ENCODE peak calls at places on chromosomes 4 and X, in eight cellular contexts. L is MM.1S, Q is neuronal stem cell, Y is GM12878, W is H1, A is PC-3, P is mesenchymal stem cell, Z is endothelial cell of umbilical vein. O is an unnamed sample.

GRCh38 chr4:20391224-20391623 is 139.5 kb downstream of the SLIT2 start:
- DNase-seq in L (no peak), Q (no peak), Y (no peak), W (no peak), A (no peak), P (no peak), Z (no peak), O (peak)

GRCh38 chrX:28773807-28774206 is 186.6 kb downstream of the IL1RAPL1 start:
- DNase-seq in L (no peak), Q (no peak), Y (no peak), W (no peak), A (no peak), P (no peak), Z (no peak), O (no peak)

GRCh38 chr4:97498875-97499274 is 644.4 kb downstream of the STPG2 start:
- DNase-seq in L (no peak), Q (no peak), Y (no peak), W (no peak), A (peak), P (peak), Z (no peak), O (no peak)

GRCh38 chrX:368811-369562 is 17.7 kb downstream of the PPP2R3B start:
- DNase-seq in L (no peak), Q (no peak), Y (no peak), W (no peak), A (no peak), P (peak), Z (no peak), O (peak)

GRCh38 chrX:25204182-25204581 is 188.4 kb upstream of the ARX start:
- DNase-seq in L (no peak), Q (no peak), Y (no peak), W (no peak), A (peak), P (no peak), Z (no peak), O (no peak)

GRCh38 chr4:81912420-81912819 is 440.7 kb upstream of the RASGEF1B start:
- DNase-seq in L (no peak), Q (no peak), Y (no peak), W (no peak), A (no peak), P (no peak), Z (no peak), O (no peak)

GRCh38 chr4:142452132-142452855 is 393.8 kb downstream of the INPP4B start:
- DNase-seq in L (no peak), Q (no peak), Y (no peak), W (no peak), A (peak), P (no peak), Z (no peak), O (peak)

GRCh38 chr4:40995850-40996249 is 218.5 kb downstream of the APBB2 start:
- DNase-seq in L (no peak), Q (no peak), Y (no peak), W (no peak), A (no peak), P (peak), Z (no peak), O (no peak)

GRCh38 chrX:53211391-53211978 is 13.5 kb downstream of the KDM5C start:
- DNase-seq in L (no peak), Q (no peak), Y (no peak), W (no peak), A (peak), P (no peak), Z (no peak), O (no peak)

GRCh38 chr4:3316146-3316545 is 23.3 kb downstream of the RGS12 start:
- DNase-seq in L (no peak), Q (no peak), Y (no peak), W (no peak), A (no peak), P (no peak), Z (no peak), O (no peak)

GRCh38 chr4:40350627-40351227 is 15.6 kb downstream of the CHRNA9 start:
- DNase-seq in L (no peak), Q (no peak), Y (no peak), W (no peak), A (no peak), P (no peak), Z (no peak), O (no peak)

GRCh38 chrX:644304-645023 is 13.9 kb downstream of the SHOX start:
- DNase-seq in L (no peak), Q (no peak), Y (no peak), W (no peak), A (no peak), P (no peak), Z (no peak), O (no peak)

GRCh38 chr4:24443200-24443599 is 141.2 kb downstream of the DHX15 start:
- DNase-seq in L (no peak), Q (no peak), Y (no peak), W (no peak), A (no peak), P (no peak), Z (no peak), O (no peak)

GRCh38 chr4:145507636-145508035 is 26.0 kb downstream of the SMAD1 start:
- DNase-seq in L (peak), Q (no peak), Y (no peak), W (no peak), A (peak), P (peak), Z (peak), O (peak)

DNA sequence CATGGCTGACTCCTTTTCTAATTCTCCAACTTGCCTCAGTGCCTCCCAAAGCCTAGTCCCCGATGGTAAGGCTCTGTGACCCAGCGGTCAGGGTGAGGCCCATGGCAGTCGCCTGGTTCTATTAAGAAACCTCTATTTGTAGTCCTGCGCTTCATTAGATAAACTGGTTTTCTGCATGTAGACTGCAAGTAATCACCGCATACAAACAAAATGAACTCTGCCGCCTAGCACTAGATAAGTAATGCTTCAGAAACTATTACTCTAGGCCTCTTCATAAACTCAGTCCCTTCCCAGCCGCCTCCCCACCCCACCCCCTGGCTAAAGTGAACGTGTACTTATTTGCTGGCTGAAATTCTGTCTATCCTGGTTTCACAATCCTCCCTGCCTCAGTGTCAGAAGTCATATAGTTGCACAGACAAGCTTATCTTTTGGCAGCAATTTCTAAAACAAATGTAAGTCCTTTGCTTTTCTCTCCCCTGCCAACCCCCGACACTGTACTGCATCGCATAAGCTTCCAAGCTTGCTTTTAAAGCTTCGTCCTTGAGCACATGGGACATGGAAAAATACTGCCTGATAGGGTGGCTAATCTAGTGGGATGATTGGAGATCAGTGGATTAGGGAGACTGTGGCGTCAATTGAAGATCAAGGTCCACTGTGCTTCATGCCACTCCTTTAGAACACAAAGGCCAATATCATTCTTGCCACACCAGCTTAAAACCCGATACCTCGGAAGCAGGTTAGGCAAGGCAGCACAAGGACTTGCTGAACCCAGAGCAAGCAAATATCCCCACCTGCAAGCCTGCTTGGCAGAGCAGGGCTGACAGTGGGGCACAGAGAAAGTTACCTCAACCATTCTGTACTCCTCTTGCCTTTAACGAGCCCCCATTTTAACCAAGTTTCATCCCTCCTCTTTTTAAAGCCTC is 125.8 kb downstream of the IRF2 start:
- DNase-seq in L (no peak), Q (no peak), Y (peak), W (no peak), A (no peak), P (peak), Z (no peak), O (peak)
- H3K9ac ChIP-seq in L (peak), Q (no peak), Y (peak), W (no peak), A (no peak), P (peak), Z (no peak), O (peak)

GRCh38 chr4:92521941-92522340 is 218.2 kb downstream of the GRID2 start:
- DNase-seq in L (no peak), Q (no peak), Y (no peak), W (no peak), A (no peak), P (no peak), Z (peak), O (no peak)

GRCh38 chr4:92516450-92516849 is 212.7 kb downstream of the GRID2 start:
- DNase-seq in L (no peak), Q (no peak), Y (no peak), W (no peak), A (no peak), P (no peak), Z (no peak), O (no peak)

GRCh38 chr4:92522371-92522770 is 218.6 kb downstream of the GRID2 start:
- DNase-seq in L (no peak), Q (no peak), Y (no peak), W (no peak), A (no peak), P (peak), Z (peak), O (no peak)

GRCh38 chr4:92519727-92520126 is 216.0 kb downstream of the GRID2 start:
- DNase-seq in L (no peak), Q (no peak), Y (no peak), W (no peak), A (no peak), P (no peak), Z (no peak), O (no peak)

DNA sequence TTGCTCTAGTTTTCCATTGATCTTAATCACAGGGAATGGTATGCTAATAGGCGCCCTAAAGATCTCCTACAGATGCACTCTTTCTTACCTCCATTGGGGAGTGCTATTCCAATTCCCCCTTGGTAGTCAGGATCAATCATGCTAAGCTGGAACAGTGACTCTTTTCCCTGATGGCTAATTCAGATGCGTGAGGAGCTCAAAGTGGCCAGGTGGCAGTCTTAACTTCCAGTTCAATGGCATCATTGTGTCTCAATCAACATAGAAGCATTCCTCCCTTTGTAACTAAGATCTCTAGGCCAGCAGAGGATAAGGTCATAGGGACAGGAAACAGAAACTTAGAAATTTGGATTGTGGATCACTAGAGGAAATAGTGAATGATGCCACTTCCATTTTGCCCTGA is 216.8 kb downstream of the GRID2 start:
- DNase-seq in L (no peak), Q (peak), Y (no peak), W (peak), A (no peak), P (no peak), Z (peak), O (no peak)
- H3K9ac ChIP-seq in L (no peak), Q (no peak), Y (no peak), W (no peak), A (no peak), P (no peak), Z (no peak), O (no peak)

DNA sequence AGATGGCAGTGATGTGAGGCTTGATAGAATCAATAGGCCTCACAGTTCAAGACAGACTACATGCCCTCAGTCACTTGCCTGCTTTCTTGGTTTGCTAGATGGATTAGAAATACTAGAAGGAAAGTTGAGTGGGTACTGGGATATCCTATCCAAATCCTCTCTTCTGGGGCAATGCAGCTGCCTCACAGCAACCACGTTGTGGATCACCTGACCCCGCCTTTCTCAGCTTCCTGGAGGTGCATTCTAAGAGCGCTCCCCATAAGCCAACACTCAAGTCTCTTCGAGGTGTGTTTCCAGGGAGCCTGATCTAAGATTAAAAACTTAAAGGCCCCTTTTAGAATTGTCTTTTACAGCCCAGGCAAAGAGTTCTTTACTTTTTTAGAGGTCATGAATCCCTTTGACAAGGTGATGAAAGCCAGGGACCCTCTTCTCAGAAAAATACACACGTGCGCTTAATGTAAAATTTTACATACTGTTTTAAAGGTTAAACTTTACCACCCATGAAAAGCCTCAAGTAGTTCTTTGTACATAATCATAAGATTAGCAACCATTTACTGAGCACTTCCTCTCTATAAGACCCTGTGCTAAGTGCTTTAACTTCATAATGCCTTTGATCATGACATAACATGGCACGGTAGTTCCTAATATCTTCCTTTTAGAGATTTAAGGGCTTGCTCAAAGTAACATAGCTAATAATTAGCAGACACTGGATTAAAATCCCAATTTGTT is 840 bp upstream of the RPL34 start:
- DNase-seq in L (no peak), Q (no peak), Y (no peak), W (no peak), A (no peak), P (no peak), Z (no peak), O (no peak)
- H3K9ac ChIP-seq in L (peak), Q (no peak), Y (peak), W (no peak), A (no peak), P (peak), Z (no peak), O (peak)

GRCh38 chrX:105829006-105829405 is 6.7 kb downstream of the NRK start:
- DNase-seq in L (no peak), Q (no peak), Y (no peak), W (no peak), A (peak), P (no peak), Z (peak), O (peak)

GRCh38 chrX:105821471-105822081 is 763 bp upstream of the NRK start:
- DNase-seq in L (no peak), Q (no peak), Y (no peak), W (no peak), A (peak), P (peak), Z (peak), O (peak)

GRCh38 chrX:105822138-105823091 is at the start of gene NRK:
- DNase-seq in L (no peak), Q (no peak), Y (no peak), W (no peak), A (no peak), P (peak), Z (peak), O (peak)

GRCh38 chrX:105820247-105820646 is 2.1 kb upstream of the NRK start:
- DNase-seq in L (no peak), Q (no peak), Y (no peak), W (no peak), A (no peak), P (no peak), Z (no peak), O (no peak)

GRCh38 chrX:105823092-105823454 is 734 bp downstream of the NRK start:
- DNase-seq in L (no peak), Q (no peak), Y (no peak), W (no peak), A (no peak), P (no peak), Z (no peak), O (no peak)
- H3K9ac ChIP-seq in L (no peak), Q (no peak), Y (no peak), W (no peak), A (no peak), P (no peak), Z (no peak), O (no peak)

GRCh38 chr4:38870098-38870850 is 2.7 kb downstream of the FAM114A1 start:
- DNase-seq in L (no peak), Q (no peak), Y (no peak), W (no peak), A (no peak), P (no peak), Z (no peak), O (peak)
- H3K9ac ChIP-seq in L (no peak), Q (no peak), Y (no peak), W (no peak), A (no peak), P (peak), Z (no peak), O (peak)

GRCh38 chrX:40418413-40419195 is 162.2 kb upstream of the ATP6AP2 start:
- DNase-seq in L (no peak), Q (no peak), Y (no peak), W (no peak), A (peak), P (no peak), Z (no peak), O (no peak)
- H3K9ac ChIP-seq in L (no peak), Q (no peak), Y (no peak), W (no peak), A (no peak), P (no peak), Z (no peak), O (no peak)

GRCh38 chr4:7877131-7877530 is 62.5 kb downstream of the AFAP1 start:
- DNase-seq in L (no peak), Q (no peak), Y (no peak), W (no peak), A (no peak), P (no peak), Z (no peak), O (no peak)

GRCh38 chr4:7874838-7875237 is 64.8 kb downstream of the AFAP1 start:
- DNase-seq in L (no peak), Q (no peak), Y (no peak), W (no peak), A (no peak), P (no peak), Z (no peak), O (no peak)

GRCh38 chr4:7878323-7878722 is 61.3 kb downstream of the AFAP1 start:
- DNase-seq in L (no peak), Q (no peak), Y (no peak), W (no peak), A (no peak), P (no peak), Z (peak), O (no peak)

GRCh38 chr4:7873881-7874280 is 65.8 kb downstream of the AFAP1 start:
- DNase-seq in L (no peak), Q (no peak), Y (no peak), W (no peak), A (peak), P (no peak), Z (no peak), O (no peak)

DNA sequence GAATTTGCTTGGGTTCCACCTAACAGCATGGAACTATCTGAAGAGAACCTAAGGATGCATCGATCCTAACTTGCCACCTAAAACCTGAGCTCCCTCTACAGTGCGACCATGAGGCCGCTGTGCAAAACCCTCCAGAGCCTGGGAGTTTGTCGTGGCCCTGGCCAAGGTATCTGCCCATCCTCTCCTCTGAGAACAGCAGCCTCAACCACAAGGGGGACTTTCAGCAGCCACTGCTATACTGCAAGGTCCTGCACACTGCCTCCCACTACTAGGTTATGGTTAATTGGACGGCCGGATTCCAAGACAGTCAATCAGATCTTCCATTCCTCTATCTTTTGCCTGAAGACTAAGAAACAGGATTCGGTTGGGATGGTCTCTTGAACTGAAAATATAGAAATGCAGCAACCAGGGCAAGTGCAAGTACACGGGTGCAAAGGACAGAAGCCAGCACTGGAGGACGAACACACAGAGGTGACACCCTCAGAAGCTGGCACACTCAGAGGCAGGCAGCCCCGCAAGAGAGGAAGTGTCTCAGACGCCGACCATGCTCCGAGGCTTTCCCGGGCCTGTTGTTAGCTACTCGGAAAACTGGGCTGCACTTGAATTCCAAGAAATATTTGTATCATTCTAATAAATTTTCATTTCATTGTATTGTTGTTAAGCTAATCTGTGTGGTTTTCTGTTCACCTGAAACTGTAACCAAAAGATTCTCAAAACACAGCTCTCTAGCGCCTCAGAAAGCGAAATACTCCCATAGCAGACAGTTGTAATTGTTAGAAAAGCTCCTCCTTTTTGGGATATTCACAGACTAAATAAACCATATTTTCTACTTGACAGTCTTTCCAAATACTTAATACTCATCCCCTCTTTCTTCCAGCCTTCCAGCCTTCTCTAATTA is 63.3 kb downstream of the AFAP1 start:
- DNase-seq in L (no peak), Q (no peak), Y (no peak), W (no peak), A (no peak), P (peak), Z (peak), O (no peak)
- H3K9ac ChIP-seq in L (no peak), Q (no peak), Y (no peak), W (no peak), A (no peak), P (peak), Z (peak), O (peak)